ENCODE peak calls at places on chromosomes 2 and 18, in six cellular contexts. K is upper lobe of right lung, S is AG04450, T is PC-9, H is endodermal cell, U is HepG2. B is an unnamed sample.
A peak's percentile ranks its signal among the peaks of the same experiment; 100 is the strongest.

GRCh38 chr18:26579941-26580618 is 31.7 kb upstream of the KCTD1 start:
- DNase-seq in H (no peak), U (peak; percentile 15), S (no peak), K (peak; percentile 75), T (peak; percentile 73), B (no peak)

GRCh38 chr2:112795720-112796119 is 11.4 kb upstream of the IL1A start:
- DNase-seq in U (no peak), S (no peak), H (no peak), T (peak; percentile 70), K (no peak), B (no peak)

GRCh38 chr18:25834061-25834460 is 256.4 kb downstream of the SS18 start:
- DNase-seq in T (no peak), K (no peak), U (no peak), H (no peak), S (no peak), B (no peak)

GRCh38 chr18:57087985-57088384 is 58.9 kb upstream of the BOD1L2 start:
- DNase-seq in H (peak; percentile 28), K (no peak), T (peak; percentile 46), U (no peak), S (no peak), B (no peak)

GRCh38 chr18:76351961-76352581 is 143.0 kb downstream of the ZNF516 start:
- DNase-seq in K (peak; percentile 72), S (peak; percentile 87), U (peak; percentile 80), T (peak; percentile 51), H (no peak), B (no peak)

GRCh38 chr2:233079953-233080835 is 20.1 kb downstream of the INPP5D start:
- DNase-seq in K (peak; percentile 22), H (no peak), T (no peak), S (no peak), U (no peak), B (peak; percentile 57)

GRCh38 chr18:13712400-13713131 is 13.8 kb downstream of the FAM210A start:
- DNase-seq in H (no peak), S (no peak), K (no peak), U (no peak), T (no peak), B (no peak)

GRCh38 chr2:161228511-161229240 is 68.4 kb downstream of the TANK start:
- DNase-seq in U (no peak), H (no peak), S (no peak), T (no peak), K (no peak), B (no peak)

GRCh38 chr2:19702267-19702666 is 199.5 kb downstream of the TTC32 start:
- DNase-seq in K (no peak), T (no peak), H (no peak), U (no peak), S (no peak), B (no peak)

GRCh38 chr18:68735498-68736343 is 20.8 kb upstream of the TMX3 start:
- DNase-seq in T (peak; percentile 3), H (no peak), U (peak; percentile 28), K (no peak), S (peak; percentile 32), B (no peak)

GRCh38 chr2:222952204-222952603 is 91.4 kb downstream of the ACSL3 start:
- DNase-seq in H (no peak), S (no peak), T (peak; percentile 32), K (no peak), U (no peak), B (no peak)

DNA sequence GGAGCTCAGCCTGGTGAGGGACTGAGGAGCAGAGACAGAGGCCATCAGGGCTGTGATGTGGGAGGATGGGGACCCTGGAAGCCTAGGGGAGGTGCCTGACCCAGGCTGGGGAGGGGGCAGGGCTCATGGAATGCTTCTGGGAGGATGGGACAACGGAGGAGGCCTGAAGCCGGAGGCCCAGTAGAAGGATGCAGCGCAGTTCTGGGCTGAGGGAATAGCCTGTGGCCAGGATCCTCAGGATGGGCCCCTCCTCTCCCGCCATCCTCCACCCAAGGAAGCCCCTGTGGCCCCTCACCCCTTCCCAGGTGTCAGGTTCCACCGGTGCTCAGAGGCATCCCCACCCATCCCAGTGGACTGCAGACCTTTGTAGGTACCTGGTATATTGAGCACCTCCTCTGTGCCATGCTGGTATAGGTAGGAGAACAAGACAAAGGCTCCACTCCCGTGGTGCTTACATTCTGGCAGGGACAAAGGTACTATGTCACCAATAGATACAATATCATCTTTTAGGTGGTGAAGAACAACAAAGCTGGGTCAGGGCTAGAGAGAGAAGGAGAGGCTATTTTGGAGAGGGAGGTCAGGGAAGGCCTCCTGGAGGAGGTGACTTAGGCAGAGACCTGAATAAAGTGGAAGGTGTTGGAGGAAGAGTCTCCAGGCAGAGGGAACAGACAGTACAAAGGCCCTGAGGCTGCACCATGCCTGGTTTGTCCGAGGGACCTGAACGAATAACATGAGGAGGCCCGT is 2.7 kb downstream of the ZAP70 start:
- DNase-seq in H (peak; percentile 47), T (no peak), S (no peak), U (no peak), K (peak; percentile 49), B (no peak)
- H3K4me3 ChIP-seq in H (no peak overlapping the region), T (no peak overlapping the region), S (no peak overlapping the region), U (no peak overlapping the region), K (no peak overlapping the region), B (no peak overlapping the region)

DNA sequence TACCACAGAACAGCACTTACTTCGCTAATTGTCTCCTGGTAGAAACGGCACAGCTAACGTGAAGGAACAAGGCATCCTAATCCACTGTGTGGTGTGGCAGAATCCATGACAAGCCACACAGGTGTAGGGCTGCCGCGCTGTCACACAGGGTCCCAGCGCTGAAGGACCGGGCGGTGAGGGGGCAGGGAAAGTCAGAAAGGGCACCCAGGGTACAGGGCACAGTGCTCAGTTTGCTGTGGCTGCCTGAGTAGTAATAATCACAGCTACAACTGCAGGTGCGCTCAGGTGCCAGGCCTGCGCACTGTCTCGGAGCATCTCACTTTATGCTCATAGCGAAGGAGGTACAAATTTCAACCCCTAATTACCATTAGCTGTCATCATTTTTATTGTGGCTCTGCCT is 55.2 kb upstream of the CAB39 start:
- DNase-seq in T (no peak), H (no peak), K (no peak), U (no peak), S (no peak), B (no peak)
- H3K27ac ChIP-seq in T (no peak overlapping the region), H (no peak overlapping the region), K (no peak overlapping the region), U (no peak overlapping the region), S (no peak overlapping the region), B (no peak overlapping the region)

GRCh38 chr2:71455011-71455740 is 1.8 kb downstream of the DYSF start:
- DNase-seq in K (no peak), H (peak; percentile 69), S (no peak), T (no peak), U (no peak), B (no peak)

GRCh38 chr2:71452565-71452964 is 796 bp upstream of the DYSF start:
- DNase-seq in S (no peak), H (peak; percentile 79), K (no peak), T (peak; percentile 71), U (no peak), B (no peak)

GRCh38 chr2:71455741-71456569 is 2.6 kb downstream of the DYSF start:
- DNase-seq in T (no peak), U (peak; percentile 65), H (peak; percentile 77), S (no peak), K (no peak), B (no peak)

GRCh38 chr2:71453404-71454220 is at the start of gene DYSF:
- DNase-seq in T (peak; percentile 71), H (peak; percentile 93), S (no peak), K (peak; percentile 77), U (no peak), B (no peak)

GRCh38 chr2:71454221-71455010 is 1.1 kb downstream of the DYSF start:
- DNase-seq in K (no peak), T (no peak), H (peak; percentile 79), U (no peak), S (no peak), B (no peak)
- TF ChIP-seq CTCF in K (no peak), T (no peak), H (peak; percentile 40), U (no peak), S (no peak), B (no peak)

GRCh38 chr2:12721571-12722444 is 5.1 kb downstream of the TRIB2 start:
- DNase-seq in U (no peak), K (no peak), S (no peak), H (no peak), T (no peak), B (no peak)
- H3K4me3 ChIP-seq in U (no peak overlapping the region), K (peak overlapping the region; percentile 93), S (no peak overlapping the region), H (no peak overlapping the region), T (peak overlapping the region; percentile 96), B (peak overlapping the region; percentile 91)

GRCh38 chr18:31652875-31653274 is 31.5 kb downstream of the B4GALT6 start:
- DNase-seq in S (no peak), U (no peak), K (no peak), T (no peak), H (no peak), B (no peak)
- H3K27ac ChIP-seq in S (no peak overlapping the region), U (no peak overlapping the region), K (no peak overlapping the region), T (no peak overlapping the region), H (no peak overlapping the region), B (no peak overlapping the region)

DNA sequence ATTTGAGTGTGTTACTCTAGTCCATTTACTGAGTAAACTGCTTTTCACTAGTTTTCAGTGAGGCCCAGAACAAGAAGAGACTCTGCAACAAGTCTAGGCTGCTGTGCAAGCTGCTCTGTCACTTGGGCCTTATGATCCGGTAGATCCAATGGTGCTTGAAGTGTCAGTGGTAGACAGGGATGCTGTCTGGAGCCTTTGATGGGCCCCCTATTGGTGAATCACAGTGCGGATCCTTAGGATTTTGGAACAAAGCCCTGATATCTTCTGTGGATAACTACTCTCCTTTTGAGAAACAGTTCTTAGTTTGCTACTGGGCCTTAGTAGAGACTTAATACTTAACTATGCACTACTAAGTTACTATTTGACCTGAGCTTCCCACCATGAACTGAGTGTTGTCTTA is 150.2 kb downstream of the TMEFF2 start:
- DNase-seq in T (no peak), H (peak; percentile 51), S (no peak), U (no peak), K (no peak), B (no peak)
- TF ChIP-seq CTCF in T (no peak), H (peak; percentile 62), S (no peak), U (no peak), K (no peak), B (no peak)

B was measured in coronary artery.